ENCODE peak calls at places on chromosomes 13 and 19, in five cellular contexts. Z, M, G, W and A are unnamed samples.

GRCh38 chr13:49711218-49711863 is 20.1 kb upstream of the EBPL start:
- DNase-seq in Z (no peak), M (no peak), G (no peak), W (no peak), A (no peak)

GRCh38 chr19:4115050-4115817 is 8.7 kb downstream of the MAP2K2 start:
- DNase-seq in Z (no peak), M (no peak), G (no peak), W (no peak), A (no peak)

GRCh38 chr19:58037927-58038687 is 4.3 kb downstream of the ZSCAN1 start:
- DNase-seq in Z (no peak), M (no peak), G (no peak), W (no peak), A (peak)

GRCh38 chr13:109205315-109205714 is 575.9 kb downstream of the MYO16 start:
- DNase-seq in Z (no peak), M (no peak), G (no peak), W (no peak), A (no peak)

GRCh38 chr19:15323496-15324235 is 8.7 kb downstream of the BRD4 start:
- DNase-seq in Z (peak), M (no peak), G (no peak), W (no peak), A (peak)

GRCh38 chr13:75407998-75408397 is 74.0 kb downstream of the TBC1D4 start:
- DNase-seq in Z (no peak), M (no peak), G (no peak), W (no peak), A (no peak)

GRCh38 chr19:14048439-14049153 is 13.3 kb downstream of the PALM3 start:
- DNase-seq in Z (peak), M (no peak), G (peak), W (no peak), A (no peak)

GRCh38 chr13:38759390-38759789 is 72.5 kb downstream of the FREM2 start:
- DNase-seq in Z (no peak), M (no peak), G (no peak), W (no peak), A (no peak)

GRCh38 chr13:103282571-103283450 is 216.6 kb upstream of the SLC10A2 start:
- DNase-seq in Z (no peak), M (no peak), G (no peak), W (no peak), A (no peak)

GRCh38 chr19:15841875-15842569 is 26.6 kb upstream of the OR10H1 start:
- DNase-seq in Z (no peak), M (no peak), G (no peak), W (no peak), A (no peak)